ENCODE peak calls at places on chromosome 22, in five cellular contexts. T is fibroblast of lung, V is lower lobe of right lung, S is neural progenitor cell, G is left ventricle myocardium inferior. F is an unnamed sample. For H3K27me3, the result is how much of the 10 kb centered on the place peaks cover.

GRCh38 chr22:46455453-46455852 is 82.0 kb downstream of the CELSR1 start:
- DNase-seq in T (no peak), V (no peak), S (no peak), G (no peak), F (no peak)

GRCh38 chr22:46710842-46711241 is 27.2 kb downstream of the CERK start:
- DNase-seq in T (peak), V (no peak), S (no peak), G (no peak), F (no peak)

GRCh38 chr22:47283616-47284270 is 521.3 kb downstream of the TBC1D22A start:
- DNase-seq in T (no peak), V (no peak), S (no peak), G (no peak), F (no peak)

GRCh38 chr22:27435839-27436581 is 365.5 kb downstream of the MN1 start:
- DNase-seq in T (peak), V (no peak), S (peak), G (peak), F (no peak)

GRCh38 chr22:47213571-47214230 is 451.3 kb downstream of the TBC1D22A start:
- DNase-seq in T (no peak), V (no peak), S (peak), G (no peak), F (peak)

GRCh38 chr22:28051787-28052356 is 132.8 kb upstream of the PITPNB start:
- DNase-seq in T (peak), V (no peak), S (peak), G (peak), F (no peak)

GRCh38 chr22:47372596-47373385 is 610.3 kb downstream of the TBC1D22A start:
- DNase-seq in T (no peak), V (peak), S (no peak), G (no peak), F (peak)

GRCh38 chr22:47132428-47132825 is 370.0 kb downstream of the TBC1D22A start:
- DNase-seq in T (no peak), V (no peak), S (no peak), G (no peak), F (no peak)

GRCh38 chr22:45586651-45587405 is 84.1 kb downstream of the FBLN1 start:
- DNase-seq in T (no peak), V (peak), S (no peak), G (no peak), F (no peak)

GRCh38 chr22:25564320-25564978 is at the start of gene GRK3:
- DNase-seq in T (peak), V (peak), S (peak), G (peak), F (peak)

GRCh38 chr22:27438271-27438980 is 363.1 kb downstream of the MN1 start:
- DNase-seq in T (peak), V (no peak), S (peak), G (no peak), F (no peak)

GRCh38 chr22:27686534-27686933 is 115.0 kb downstream of the MN1 start:
- DNase-seq in T (peak), V (no peak), S (no peak), G (peak), F (no peak)

GRCh38 chr22:39243443-39244072 is 1.2 kb downstream of the PDGFB start:
- DNase-seq in T (no peak), V (no peak), S (peak), G (no peak), F (no peak)

GRCh38 chr22:39470462-39471335 is 13.9 kb downstream of the MGAT3 start:
- DNase-seq in T (no peak), V (no peak), S (peak), G (no peak), F (no peak)

GRCh38 chr22:38397189-38398097 is 57.6 kb downstream of the KCNJ4 start:
- DNase-seq in T (peak), V (peak), S (peak), G (peak), F (peak)

GRCh38 chr22:46054091-46054877 is 77.3 kb upstream of the WNT7B start:
- DNase-seq in T (peak), V (peak), S (no peak), G (peak), F (peak)

GRCh38 chr22:46864314-46865051 is 102.0 kb downstream of the TBC1D22A start:
- DNase-seq in T (no peak), V (no peak), S (no peak), G (no peak), F (no peak)

GRCh38 chr22:39021552-39022250 is 774 bp downstream of the APOBEC3D start:
- DNase-seq in T (no peak), V (peak), S (no peak), G (no peak), F (no peak)

GRCh38 chr22:49500942-49501395 is 326.7 kb downstream of the BRD1 start:
- DNase-seq in T (no peak), V (no peak), S (no peak), G (no peak), F (no peak)

GRCh38 chr22:45997077-45997774 is 20.3 kb upstream of the WNT7B start:
- DNase-seq in T (peak), V (peak), S (peak), G (peak), F (peak)

GRCh38 chr22:40332319-40332781 is 13.9 kb upstream of the ADSL start:
- DNase-seq in T (peak), V (no peak), S (no peak), G (no peak), F (no peak)

GRCh38 chr22:45683680-45684079 is 12.0 kb downstream of the ATXN10 start:
- DNase-seq in T (no peak), V (no peak), S (no peak), G (no peak), F (no peak)

GRCh38 chr22:27476729-27477128 is 324.8 kb downstream of the MN1 start:
- DNase-seq in T (peak), V (no peak), S (no peak), G (no peak), F (no peak)

GRCh38 chr22:28002181-28002700 is 83.2 kb upstream of the PITPNB start:
- DNase-seq in T (no peak), V (no peak), S (no peak), G (no peak), F (no peak)

GRCh38 chr22:47944941-47945340 is 1182.5 kb downstream of the TBC1D22A start:
- DNase-seq in T (no peak), V (no peak), S (no peak), G (no peak), F (no peak)

GRCh38 chr22:33897621-33897910 is 22.7 kb downstream of the LARGE1 start:
- DNase-seq in T (no peak), V (no peak), S (no peak), G (no peak), F (no peak)

GRCh38 chr22:26848244-26848920 is 191.0 kb downstream of the MIAT start:
- DNase-seq in T (peak), V (no peak), S (peak), G (no peak), F (no peak)

GRCh38 chr22:32905400-32905799 is 103.9 kb downstream of the TIMP3 start:
- DNase-seq in T (peak), V (no peak), S (no peak), G (no peak), F (no peak)

GRCh38 chr22:46791201-46791731 is 28.8 kb downstream of the TBC1D22A start:
- DNase-seq in T (peak), V (no peak), S (no peak), G (no peak), F (peak)

GRCh38 chr22:47589271-47590250 is 827.1 kb downstream of the TBC1D22A start:
- DNase-seq in T (no peak), V (no peak), S (no peak), G (no peak), F (no peak)

GRCh38 chr22:45852826-45853225 is 124.1 kb downstream of the WNT7B start:
- DNase-seq in T (no peak), V (no peak), S (no peak), G (no peak), F (no peak)

GRCh38 chr22:45804986-45805325 is 133.3 kb downstream of the ATXN10 start:
- DNase-seq in T (peak), V (no peak), S (no peak), G (no peak), F (no peak)

GRCh38 chr22:35620624-35621245 is 3.6 kb upstream of the MB start:
- DNase-seq in T (peak), V (no peak), S (peak), G (no peak), F (no peak)

GRCh38 chr22:47301820-47302475 is 539.5 kb downstream of the TBC1D22A start:
- DNase-seq in T (no peak), V (no peak), S (no peak), G (no peak), F (no peak)

GRCh38 chr22:39128508-39128907 is 24.0 kb downstream of the CBX7 start:
- DNase-seq in T (no peak), V (no peak), S (no peak), G (no peak), F (peak)

GRCh38 chr22:41290262-41291221 is 4.6 kb upstream of the RANGAP1 start:
- DNase-seq in T (peak), V (no peak), S (peak), G (no peak), F (no peak)

DNA sequence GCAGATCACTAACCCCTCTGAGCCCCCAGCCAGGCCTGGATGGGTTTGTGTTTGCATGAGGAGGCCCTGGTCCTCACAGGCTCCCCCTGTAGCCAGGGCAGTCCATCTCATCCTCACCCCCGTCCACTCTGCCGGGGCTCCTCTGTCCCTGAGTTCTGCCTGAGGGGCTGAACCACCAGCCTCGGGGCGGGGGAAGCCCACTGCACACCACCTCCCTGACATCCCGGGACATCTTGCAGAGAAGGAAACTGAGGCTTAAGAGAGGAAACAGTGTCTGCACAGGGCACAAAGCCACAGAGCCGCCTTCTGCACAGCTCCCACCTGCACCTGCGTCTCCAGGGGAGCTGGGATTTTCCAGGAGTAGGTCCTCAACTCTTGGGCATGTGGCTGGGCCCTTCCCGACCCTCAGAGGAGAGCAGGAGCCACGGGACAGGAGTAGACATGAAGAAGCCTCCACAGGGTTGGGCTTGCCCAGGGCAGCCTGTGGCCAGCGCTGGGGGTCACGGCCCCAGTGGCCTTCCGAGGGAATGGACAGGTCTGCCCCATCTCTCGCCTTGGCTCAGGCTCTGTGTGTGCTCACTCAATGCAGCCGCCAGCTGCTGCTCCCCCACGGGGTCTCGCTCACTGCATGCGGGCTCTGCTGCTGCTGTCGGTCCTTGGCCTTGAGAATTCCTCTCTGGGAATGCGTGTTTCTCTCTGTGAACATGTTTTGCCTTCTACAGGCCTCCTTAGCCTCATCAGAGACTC is 45.4 kb upstream of the CCDC188 start:
- DNase-seq in T (no peak), V (no peak), S (no peak), G (no peak), F (no peak)
- H3K27me3 ChIP-seq in T (under half), V (under half), S (under half), G (under half), F (under half)

GRCh38 chr22:17370766-17371181 is 1.5 kb downstream of the CECR2 start:
- DNase-seq in T (no peak), V (no peak), S (no peak), G (no peak), F (no peak)

GRCh38 chr22:17370036-17370765 is 941 bp downstream of the CECR2 start:
- DNase-seq in T (no peak), V (no peak), S (peak), G (peak), F (no peak)

GRCh38 chr22:17368727-17369552 is at the start of gene CECR2:
- DNase-seq in T (peak), V (peak), S (peak), G (peak), F (peak)

GRCh38 chr22:17368144-17368726 is 1.0 kb upstream of the CECR2 start:
- DNase-seq in T (no peak), V (no peak), S (no peak), G (no peak), F (no peak)

DNA sequence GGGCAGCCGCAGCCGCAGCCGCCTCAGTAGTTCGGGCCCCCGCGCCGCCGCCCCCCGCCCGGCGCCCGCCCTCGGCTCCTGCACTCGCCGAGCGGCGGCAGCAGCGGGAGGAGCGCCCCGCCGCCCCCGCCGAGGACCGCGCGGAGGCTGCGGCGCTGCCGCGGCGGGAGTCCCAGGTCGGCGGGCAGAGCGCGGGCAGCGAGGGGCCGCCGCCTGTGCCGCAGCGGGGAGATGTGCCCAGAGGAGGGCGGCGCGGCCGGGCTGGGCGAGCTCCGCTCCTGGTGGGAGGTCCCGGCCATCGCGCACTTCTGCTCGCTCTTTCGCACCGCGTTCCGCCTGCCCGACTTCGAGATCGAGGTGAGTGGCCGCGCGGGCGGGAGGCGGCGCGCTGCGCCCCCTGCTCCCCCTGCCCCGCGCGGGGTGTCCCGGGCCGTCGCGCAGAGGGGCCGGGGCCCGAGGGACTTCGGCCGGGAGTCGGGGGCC is 334 bp downstream of the CECR2 start:
- DNase-seq in T (no peak), V (peak), S (peak), G (peak), F (peak)
- H3K27me3 ChIP-seq in T (under half), V (under half), S (under half), G (under half), F (half or more)

GRCh38 chr22:43889366-43890253 is 2.2 kb downstream of the PNPLA5 start:
- DNase-seq in T (peak), V (no peak), S (peak), G (no peak), F (no peak)

GRCh38 chr22:43888740-43889139 is 3.1 kb downstream of the PNPLA5 start:
- DNase-seq in T (no peak), V (no peak), S (no peak), G (no peak), F (no peak)

GRCh38 chr22:43891360-43892182 is at the start of gene PNPLA5:
- DNase-seq in T (peak), V (no peak), S (peak), G (no peak), F (no peak)

GRCh38 chr22:43892183-43892894 is 526 bp upstream of the PNPLA5 start:
- DNase-seq in T (no peak), V (no peak), S (no peak), G (no peak), F (no peak)

GRCh38 chr22:43890901-43891331 is 897 bp downstream of the PNPLA5 start:
- DNase-seq in T (peak), V (no peak), S (no peak), G (no peak), F (no peak)
- H3K27me3 ChIP-seq in T (under half), V (half or more), S (half or more), G (half or more), F (under half)

GRCh38 chr22:29072193-29072978 is 449 bp upstream of the KREMEN1 start:
- DNase-seq in T (peak), V (peak), S (peak), G (peak), F (peak)
- H3K27me3 ChIP-seq in T (under half), V (under half), S (half or more), G (under half), F (under half)

GRCh38 chr22:42383287-42383686 is 48.9 kb downstream of the NFAM1 start:
- DNase-seq in T (no peak), V (no peak), S (no peak), G (no peak), F (no peak)

GRCh38 chr22:42384506-42384905 is 47.7 kb downstream of the NFAM1 start:
- DNase-seq in T (no peak), V (no peak), S (no peak), G (no peak), F (peak)

GRCh38 chr22:42385691-42386090 is 46.5 kb downstream of the NFAM1 start:
- DNase-seq in T (no peak), V (no peak), S (no peak), G (no peak), F (no peak)

GRCh38 chr22:42381152-42381551 is 51.1 kb downstream of the NFAM1 start:
- DNase-seq in T (no peak), V (no peak), S (no peak), G (no peak), F (no peak)

DNA sequence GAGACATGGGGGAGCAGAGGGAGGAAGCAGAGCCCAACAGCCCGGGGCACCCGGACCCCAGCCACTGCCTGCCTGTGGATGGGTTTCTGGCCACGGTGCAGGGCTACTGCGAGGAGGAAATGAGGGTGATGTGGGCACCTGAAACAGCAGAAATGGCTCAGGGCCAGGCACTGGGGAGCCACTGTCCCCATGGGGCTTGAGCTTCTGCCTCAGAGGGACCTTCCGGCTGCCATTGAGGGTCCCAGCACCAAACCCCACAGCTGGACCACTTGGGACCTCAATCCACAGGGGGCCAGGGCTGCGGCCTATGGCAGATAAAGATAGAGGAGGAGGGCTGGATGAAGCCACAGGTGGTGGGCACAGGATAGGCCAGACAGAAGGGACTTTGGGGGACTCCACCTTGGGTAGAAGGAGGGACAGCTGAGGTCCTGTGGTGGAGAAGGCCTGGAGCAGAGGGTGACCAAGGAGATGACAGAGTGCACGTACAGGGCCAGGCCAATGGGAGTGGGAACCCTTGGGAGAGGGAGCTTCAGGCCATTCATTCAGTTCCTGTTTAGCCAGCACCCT is 48.3 kb downstream of the NFAM1 start:
- DNase-seq in T (no peak), V (no peak), S (no peak), G (no peak), F (peak)
- H3K27me3 ChIP-seq in T (under half), V (under half), S (under half), G (under half), F (under half)

GRCh38 chr22:30882181-30882771 is 86.3 kb downstream of the MORC2 start:
- DNase-seq in T (no peak), V (peak), S (no peak), G (no peak), F (no peak)

GRCh38 chr22:30882974-30883533 is 85.5 kb downstream of the MORC2 start:
- DNase-seq in T (no peak), V (peak), S (no peak), G (no peak), F (no peak)

GRCh38 chr22:30880181-30880601 is 88.4 kb downstream of the MORC2 start:
- DNase-seq in T (no peak), V (peak), S (no peak), G (no peak), F (no peak)

GRCh38 chr22:30880847-30881246 is 87.7 kb downstream of the MORC2 start:
- DNase-seq in T (no peak), V (peak), S (no peak), G (no peak), F (no peak)

DNA sequence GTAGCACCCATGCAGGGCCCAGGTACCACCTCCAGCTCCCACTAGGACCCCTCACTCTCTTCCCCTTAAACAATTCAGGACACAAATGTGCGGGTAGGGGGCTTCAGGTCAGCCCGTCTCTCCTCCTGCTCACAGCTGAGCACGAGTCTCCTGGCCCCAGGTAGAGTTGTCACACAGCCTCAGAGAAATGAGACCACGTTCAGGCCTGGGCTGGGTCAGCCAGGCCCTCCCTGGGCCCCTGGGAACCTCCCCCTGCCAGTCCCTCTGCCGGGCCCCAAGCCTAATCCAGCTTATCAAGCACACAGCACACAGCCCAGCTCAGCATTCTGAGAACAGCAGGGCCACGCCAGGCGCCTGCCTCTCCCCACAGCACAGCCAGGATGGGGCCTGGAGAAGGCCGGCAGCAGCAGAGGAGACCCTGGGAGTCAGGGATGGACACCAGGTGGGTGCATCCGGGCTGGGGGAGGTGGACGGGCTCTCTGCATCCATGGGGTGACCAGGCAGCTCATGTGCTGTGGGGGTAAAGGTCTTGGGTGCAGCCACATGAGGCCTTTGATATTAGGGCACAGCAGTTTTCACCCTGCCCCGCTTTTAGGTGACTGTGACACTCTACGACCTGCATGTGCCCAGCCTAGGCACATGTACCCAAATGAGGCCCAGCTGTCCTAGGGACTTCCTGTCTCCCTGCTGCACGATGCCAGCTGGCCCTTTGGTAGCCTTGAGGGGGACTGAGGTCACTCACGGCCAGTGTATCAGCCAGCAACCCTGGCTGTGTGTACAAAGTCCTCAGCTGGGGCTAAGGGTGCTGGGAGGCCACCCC is 87.0 kb downstream of the MORC2 start:
- DNase-seq in T (no peak), V (peak), S (peak), G (peak), F (no peak)
- H3K27me3 ChIP-seq in T (under half), V (under half), S (under half), G (under half), F (under half)

F was measured in left lung.